ENCODE peak calls at places on chromosomes 12 and 14, in four cellular contexts. One of them, this sample, is unnamed.

GRCh38 chr14:90253826-90254225 is 2.5 kb upstream of the PSMC1 start:
- DNase-seq in K562: no peak
- DNase-seq in HepG2: no peak
- DNase-seq in H1: no peak
- DNase-seq in this sample: no peak

GRCh38 chr14:77139540-77140342 is 1.9 kb downstream of the ZDHHC22 start:
- DNase-seq in K562: peak
- DNase-seq in HepG2: peak
- DNase-seq in H1: no peak
- DNase-seq in this sample: peak

GRCh38 chr12:11592484-11592883 is 57.0 kb upstream of the ETV6 start:
- DNase-seq in K562: no peak
- DNase-seq in HepG2: no peak
- DNase-seq in H1: no peak
- DNase-seq in this sample: peak

GRCh38 chr12:15427913-15428312 is 105.6 kb downstream of the PTPRO start:
- DNase-seq in K562: no peak
- DNase-seq in HepG2: no peak
- DNase-seq in H1: no peak
- DNase-seq in this sample: no peak

GRCh38 chr14:61752626-61753025 is 9.6 kb upstream of the SNAPC1 start:
- DNase-seq in K562: no peak
- DNase-seq in HepG2: no peak
- DNase-seq in H1: no peak
- DNase-seq in this sample: no peak

GRCh38 chr12:54390176-54390667 is 5.7 kb upstream of the ZNF385A start:
- DNase-seq in K562: peak
- DNase-seq in HepG2: no peak
- DNase-seq in H1: no peak
- DNase-seq in this sample: peak

GRCh38 chr14:51298895-51299294 is 58.8 kb downstream of the TMX1 start:
- DNase-seq in K562: no peak
- DNase-seq in HepG2: no peak
- DNase-seq in H1: no peak
- DNase-seq in this sample: no peak

GRCh38 chr14:38481939-38482678 is 226.2 kb upstream of the CLEC14A start:
- DNase-seq in K562: no peak
- DNase-seq in HepG2: no peak
- DNase-seq in H1: no peak
- DNase-seq in this sample: no peak

GRCh38 chr12:1374296-1374695 is 220.1 kb downstream of the FBXL14 start:
- DNase-seq in K562: no peak
- DNase-seq in HepG2: no peak
- DNase-seq in H1: no peak
- DNase-seq in this sample: no peak

GRCh38 chr12:117091758-117092510 is 7.3 kb downstream of the TESC start:
- DNase-seq in K562: no peak
- DNase-seq in HepG2: peak
- DNase-seq in H1: no peak
- DNase-seq in this sample: no peak

GRCh38 chr14:105162374-105162979 is 6.1 kb downstream of the JAG2 start:
- DNase-seq in K562: peak
- DNase-seq in HepG2: peak
- DNase-seq in H1: no peak
- DNase-seq in this sample: no peak

GRCh38 chr14:62053188-62053587 is 291.0 kb downstream of the SNAPC1 start:
- DNase-seq in K562: no peak
- DNase-seq in HepG2: no peak
- DNase-seq in H1: no peak
- DNase-seq in this sample: no peak

GRCh38 chr12:10214131-10214876 is 1.6 kb downstream of the GABARAPL1 start:
- DNase-seq in K562: no peak
- DNase-seq in HepG2: no peak
- DNase-seq in H1: no peak
- DNase-seq in this sample: no peak

GRCh38 chr14:89881839-89882238 is 72.7 kb downstream of the EFCAB11 start:
- DNase-seq in K562: no peak
- DNase-seq in HepG2: no peak
- DNase-seq in H1: no peak
- DNase-seq in this sample: no peak

GRCh38 chr14:50403433-50403832 is 6.8 kb upstream of the CDKL1 start:
- DNase-seq in K562: no peak
- DNase-seq in HepG2: no peak
- DNase-seq in H1: no peak
- DNase-seq in this sample: no peak

GRCh38 chr14:98345186-98345585 is 926.8 kb downstream of the BCL11B start:
- DNase-seq in K562: no peak
- DNase-seq in HepG2: no peak
- DNase-seq in H1: no peak
- DNase-seq in this sample: no peak

GRCh38 chr12:20491290-20491689 is 123.0 kb downstream of the PDE3A start:
- DNase-seq in K562: no peak
- DNase-seq in HepG2: no peak
- DNase-seq in H1: no peak
- DNase-seq in this sample: no peak

GRCh38 chr12:14572401-14572800 is 4.7 kb upstream of the PLBD1 start:
- DNase-seq in K562: no peak
- DNase-seq in HepG2: no peak
- DNase-seq in H1: no peak
- DNase-seq in this sample: no peak

GRCh38 chr14:104586832-104587620 is 7.5 kb downstream of the C14orf180 start:
- DNase-seq in K562: no peak
- DNase-seq in HepG2: no peak
- DNase-seq in H1: no peak
- DNase-seq in this sample: no peak

GRCh38 chr12:101172316-101172715 is 37.7 kb downstream of the SLC5A8 start:
- DNase-seq in K562: peak
- DNase-seq in HepG2: peak
- DNase-seq in H1: peak
- DNase-seq in this sample: peak

GRCh38 chr12:12721251-12721689 is 4.1 kb downstream of the CDKN1B start:
- DNase-seq in K562: no peak
- DNase-seq in HepG2: no peak
- DNase-seq in H1: no peak
- DNase-seq in this sample: no peak

GRCh38 chr14:93736378-93737014 is 51.8 kb downstream of the PRIMA1 start:
- DNase-seq in K562: peak
- DNase-seq in HepG2: peak
- DNase-seq in H1: no peak
- DNase-seq in this sample: peak

GRCh38 chr14:20757963-20758362 is 10.2 kb upstream of the EDDM3B start:
- DNase-seq in K562: peak
- DNase-seq in HepG2: no peak
- DNase-seq in H1: no peak
- DNase-seq in this sample: peak

GRCh38 chr14:20438664-20439063 is 2.7 kb upstream of the KLHL33 start:
- DNase-seq in K562: no peak
- DNase-seq in HepG2: no peak
- DNase-seq in H1: no peak
- DNase-seq in this sample: no peak

GRCh38 chr12:68951652-68952051 is 18.7 kb upstream of the CPM start:
- DNase-seq in K562: no peak
- DNase-seq in HepG2: no peak
- DNase-seq in H1: no peak
- DNase-seq in this sample: no peak

GRCh38 chr14:92316116-92316515 is 6.8 kb upstream of the SLC24A4 start:
- DNase-seq in K562: no peak
- DNase-seq in HepG2: no peak
- DNase-seq in H1: no peak
- DNase-seq in this sample: no peak

GRCh38 chr12:7075931-7076330 is 15.4 kb downstream of the C1S start:
- DNase-seq in K562: no peak
- DNase-seq in HepG2: no peak
- DNase-seq in H1: no peak
- DNase-seq in this sample: no peak

GRCh38 chr12:19707948-19708409 is 268.7 kb downstream of the AEBP2 start:
- DNase-seq in K562: peak
- DNase-seq in HepG2: no peak
- DNase-seq in H1: no peak
- DNase-seq in this sample: no peak

GRCh38 chr14:49881296-49882006 is 11.4 kb upstream of the ARF6 start:
- DNase-seq in K562: no peak
- DNase-seq in HepG2: no peak
- DNase-seq in H1: no peak
- DNase-seq in this sample: no peak

GRCh38 chr12:96427269-96427729 is 27.1 kb upstream of the CDK17 start:
- DNase-seq in K562: no peak
- DNase-seq in HepG2: peak
- DNase-seq in H1: peak
- DNase-seq in this sample: no peak

GRCh38 chr12:40002178-40003169 is 103.4 kb downstream of the SLC2A13 start:
- DNase-seq in K562: no peak
- DNase-seq in HepG2: peak
- DNase-seq in H1: no peak
- DNase-seq in this sample: no peak

GRCh38 chr12:176321-177181 is 37.4 kb downstream of the SLC6A12 start:
- DNase-seq in K562: no peak
- DNase-seq in HepG2: peak
- DNase-seq in H1: no peak
- DNase-seq in this sample: no peak

GRCh38 chr14:75702107-75702506 is 41.1 kb downstream of the TTLL5 start:
- DNase-seq in K562: no peak
- DNase-seq in HepG2: no peak
- DNase-seq in H1: no peak
- DNase-seq in this sample: no peak

GRCh38 chr12:56996793-56997545 is 9.4 kb downstream of the ZBTB39 start:
- DNase-seq in K562: peak
- DNase-seq in HepG2: no peak
- DNase-seq in H1: no peak
- DNase-seq in this sample: no peak

GRCh38 chr14:106436310-106436905 is 910.0 kb downstream of the TMEM121 start:
- DNase-seq in K562: peak
- DNase-seq in HepG2: no peak
- DNase-seq in H1: no peak
- DNase-seq in this sample: peak

GRCh38 chr12:7638064-7638763 is 27.5 kb downstream of the APOBEC1 start:
- DNase-seq in K562: no peak
- DNase-seq in HepG2: no peak
- DNase-seq in H1: peak
- DNase-seq in this sample: peak

GRCh38 chr12:4701383-4701782 is 18.8 kb upstream of the GALNT8 start:
- DNase-seq in K562: no peak
- DNase-seq in HepG2: no peak
- DNase-seq in H1: no peak
- DNase-seq in this sample: no peak

GRCh38 chr14:55019968-55020554 is 6.8 kb downstream of the WDHD1 start:
- DNase-seq in K562: no peak
- DNase-seq in HepG2: no peak
- DNase-seq in H1: no peak
- DNase-seq in this sample: no peak

GRCh38 chr12:111428728-111429175 is 23.0 kb downstream of the SH2B3 start:
- DNase-seq in K562: no peak
- DNase-seq in HepG2: no peak
- DNase-seq in H1: no peak
- DNase-seq in this sample: no peak
- TF ChIP-seq JUN in K562: no peak
- TF ChIP-seq JUN in HepG2: no peak
- TF ChIP-seq JUN in H1: no peak
- TF ChIP-seq JUN in this sample: no peak

GRCh38 chr14:29900609-29901350 is 26.9 kb downstream of the PRKD1 start:
- DNase-seq in K562: no peak
- DNase-seq in HepG2: no peak
- DNase-seq in H1: no peak
- DNase-seq in this sample: no peak

GRCh38 chr14:29906256-29906885 is 21.3 kb downstream of the PRKD1 start:
- DNase-seq in K562: no peak
- DNase-seq in HepG2: peak
- DNase-seq in H1: no peak
- DNase-seq in this sample: no peak

GRCh38 chr14:29908652-29909577 is 18.7 kb downstream of the PRKD1 start:
- DNase-seq in K562: no peak
- DNase-seq in HepG2: no peak
- DNase-seq in H1: no peak
- DNase-seq in this sample: no peak

GRCh38 chr14:29905549-29905948 is 22.1 kb downstream of the PRKD1 start:
- DNase-seq in K562: no peak
- DNase-seq in HepG2: no peak
- DNase-seq in H1: no peak
- DNase-seq in this sample: no peak
- TF ChIP-seq ATF3 in K562: no peak
- TF ChIP-seq ATF3 in HepG2: no peak
- TF ChIP-seq ATF3 in H1: no peak
- TF ChIP-seq ATF3 in this sample: no peak

DNA sequence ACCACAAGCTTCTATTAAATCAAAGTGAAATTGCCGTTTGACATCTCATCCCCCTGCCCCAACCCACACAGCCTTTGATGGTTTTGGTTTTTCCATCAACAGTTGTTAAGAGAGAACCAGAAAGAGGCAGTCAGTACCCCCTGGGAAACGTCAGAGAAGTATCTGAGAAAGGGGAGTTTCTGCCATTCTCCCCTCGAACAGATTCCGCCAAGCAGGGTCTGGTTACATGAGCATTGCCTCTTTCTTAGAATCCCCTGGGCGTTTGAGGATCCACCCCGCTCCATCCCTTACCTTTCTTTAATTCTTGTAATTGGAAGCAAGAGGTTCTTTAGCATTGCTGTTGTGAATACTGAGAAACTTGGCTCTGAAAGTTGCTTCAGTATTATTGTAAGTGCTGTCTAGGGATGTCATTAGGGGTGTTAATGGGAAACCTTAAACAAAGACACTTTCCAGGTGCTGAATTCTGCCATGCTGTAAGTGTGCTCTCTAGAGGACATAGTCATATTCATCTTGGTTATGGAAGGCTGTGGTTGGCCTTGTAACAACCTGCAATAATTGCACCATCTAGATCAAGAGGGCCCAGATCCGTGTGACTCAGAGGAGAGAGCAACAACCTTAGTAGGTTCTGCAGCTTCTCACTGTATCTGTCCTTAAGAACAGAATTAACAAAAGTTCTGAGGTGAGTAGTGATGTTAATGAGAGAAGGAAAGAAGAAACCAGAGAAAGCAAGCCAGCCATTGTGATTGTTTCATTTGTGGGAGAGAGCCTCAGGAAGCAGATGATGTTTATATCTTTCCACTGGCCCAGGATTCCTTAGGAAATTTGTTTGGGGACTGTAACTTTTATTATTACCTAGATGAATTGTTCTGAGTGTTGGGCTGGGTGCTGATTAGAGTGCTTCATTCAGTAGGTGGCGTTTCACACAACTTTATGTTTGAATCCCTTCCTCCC is 8.9 kb downstream of the TMBIM6 start:
- DNase-seq in K562: no peak
- DNase-seq in HepG2: peak
- DNase-seq in H1: no peak
- DNase-seq in this sample: no peak
- TF ChIP-seq JUN in K562: peak
- TF ChIP-seq JUN in HepG2: no peak
- TF ChIP-seq JUN in H1: no peak
- TF ChIP-seq JUN in this sample: no peak

GRCh38 chr12:89238593-89238992 is 113.7 kb downstream of the DUSP6 start:
- DNase-seq in K562: no peak
- DNase-seq in HepG2: no peak
- DNase-seq in H1: no peak
- DNase-seq in this sample: no peak
- TF ChIP-seq ATF3 in K562: no peak
- TF ChIP-seq ATF3 in HepG2: no peak
- TF ChIP-seq ATF3 in H1: no peak
- TF ChIP-seq ATF3 in this sample: no peak

This sample was measured in WTC11.